ENCODE peak calls at places on chromosomes 12 and 14, in five cellular contexts. C is activated CD4-positive, alpha-beta T cell treated with anti-CD3 and anti-CD28 coated beads, Interleukin-2, amount 10 ng/mL, durations not matched to agents 24 days and 14 days; G is activated naive CD4-positive, alpha-beta T cell; K is stimulated activated naive CD8-positive, alpha-beta T cell treated with anti-CD3 and anti-CD28 coated beads, Interleukin-15, amount 100 ng/mL, for 72 hours; X is iPS DF 6.9. M is an unnamed sample.

GRCh38 chr14:51862171-51862838 is 1.9 kb downstream of the GNG2 start:
- DNase-seq in C (peak; percentile 85), G (no peak), K (no peak), X (no peak), M (no peak)

GRCh38 chr14:32256606-32257005 is 53.5 kb upstream of the RNU6-8 start:
- DNase-seq in C (no peak), G (no peak), K (no peak), X (no peak), M (no peak)

GRCh38 chr12:120738252-120739030 is 12.8 kb downstream of the ACADS start:
- DNase-seq in C (no peak), G (no peak), K (no peak), X (no peak), M (no peak)

GRCh38 chr12:10214131-10214876 is 1.6 kb downstream of the GABARAPL1 start:
- DNase-seq in C (no peak), G (no peak), K (no peak), X (no peak), M (no peak)

GRCh38 chr14:64891173-64891838 is 11.6 kb upstream of the SPTB start:
- DNase-seq in C (no peak), G (no peak), K (no peak), X (no peak), M (no peak)

GRCh38 chr14:64826845-64827244 is 52.9 kb downstream of the SPTB start:
- DNase-seq in C (no peak), G (no peak), K (no peak), X (no peak), M (no peak)

GRCh38 chr14:51039285-51039684 is 55.6 kb downstream of the TRIM9 start:
- DNase-seq in C (no peak), G (no peak), K (no peak), X (no peak), M (no peak)

GRCh38 chr12:98645572-98646067 is 530 bp downstream of the APAF1 start:
- DNase-seq in C (no peak), G (peak; percentile 42), K (no peak), X (peak; percentile 4), M (no peak)

GRCh38 chr14:24243336-24243836 is 963 bp upstream of the TINF2 start:
- DNase-seq in C (peak; percentile 71), G (no peak), K (no peak), X (no peak), M (no peak)

GRCh38 chr12:123388948-123389559 is 5.1 kb downstream of the KMT5A start:
- DNase-seq in C (no peak), G (no peak), K (no peak), X (no peak), M (no peak)

GRCh38 chr14:90235179-90235976 is 21.0 kb upstream of the PSMC1 start:
- DNase-seq in C (peak; percentile 91), G (peak; percentile 10), K (peak; percentile 62), X (peak; percentile 47), M (peak; percentile 42)

GRCh38 chr14:22380511-22381455 is 208.2 kb downstream of the DAD1 start:
- DNase-seq in C (no peak), G (no peak), K (no peak), X (no peak), M (no peak)

GRCh38 chr12:132225214-132225613 is 81.0 kb downstream of the NOC4L start:
- DNase-seq in C (no peak), G (no peak), K (no peak), X (no peak), M (no peak)

GRCh38 chr12:31220633-31221565 is 105.1 kb downstream of the SINHCAF start:
- DNase-seq in C (no peak), G (no peak), K (no peak), X (no peak), M (no peak)

GRCh38 chr12:2624543-2625266 is 170.1 kb upstream of the FKBP4 start:
- DNase-seq in C (no peak), G (no peak), K (no peak), X (peak; percentile 47), M (no peak)

GRCh38 chr14:51867753-51868152 is 7.3 kb downstream of the GNG2 start:
- DNase-seq in C (peak; percentile 64), G (no peak), K (no peak), X (no peak), M (no peak)

GRCh38 chr12:95614384-95614982 is 63.2 kb upstream of the USP44 start:
- DNase-seq in C (no peak), G (no peak), K (no peak), X (no peak), M (no peak)

GRCh38 chr14:57982802-57983201 is 116.9 kb upstream of the SLC35F4 start:
- DNase-seq in C (no peak), G (no peak), K (no peak), X (no peak), M (no peak)

GRCh38 chr12:128088926-128089325 is 178.0 kb upstream of the TMEM132C start:
- DNase-seq in C (no peak), G (no peak), K (no peak), X (no peak), M (no peak)

GRCh38 chr14:56271988-56272387 is 153.8 kb downstream of the PELI2 start:
- DNase-seq in C (no peak), G (no peak), K (no peak), X (no peak), M (no peak)